ENCODE peak calls at places on chromosomes 4 and X, in eight cellular contexts. C is PC-3, K is uterus, W is astrocyte of the spinal cord, U is GM23338, N is foreskin fibroblast, B is left ventricle myocardium inferior, J is AG04450. R is an unnamed sample.

GRCh38 chr4:1578968-1579833 is 104.9 kb downstream of the FAM53A start:
- DNase-seq in N (peak; percentile 83), U (peak; percentile 68), J (no peak), K (peak; percentile 77), C (peak; percentile 69), W (peak; percentile 33), B (peak; percentile 85), R (peak; percentile 93)

GRCh38 chr4:176236909-176237308 is 32.1 kb downstream of the ASB5 start:
- DNase-seq in U (no peak), B (no peak), K (no peak), C (peak; percentile 55), J (peak; percentile 16), W (no peak), N (no peak), R (no peak)

GRCh38 chr4:85372986-85373385 is 102.0 kb upstream of the ARHGAP24 start:
- DNase-seq in J (no peak), K (no peak), N (no peak), B (no peak), C (no peak), U (no peak), W (no peak), R (no peak)

GRCh38 chr4:20395160-20395773 is 143.6 kb downstream of the SLIT2 start:
- DNase-seq in U (peak; percentile 88), K (no peak), B (no peak), W (no peak), N (no peak), C (peak; percentile 54), J (no peak), R (peak; percentile 5)

GRCh38 chr4:42339935-42340406 is 57.3 kb upstream of the SHISA3 start:
- DNase-seq in B (peak; percentile 72), J (peak; percentile 4), W (peak; percentile 57), K (no peak), C (no peak), N (no peak), U (peak; percentile 33), R (no peak)

GRCh38 chr4:2142630-2143427 is 83.7 kb downstream of the NAT8L start:
- DNase-seq in C (peak; percentile 15), J (no peak), N (no peak), W (peak; percentile 32), K (no peak), U (no peak), B (no peak), R (no peak)

GRCh38 chr4:174490356-174490969 is 31.8 kb downstream of the HPGD start:
- DNase-seq in W (peak; percentile 68), U (no peak), K (no peak), N (no peak), C (peak; percentile 5), J (no peak), B (no peak), R (no peak)

GRCh38 chr4:7812921-7813320 is 126.7 kb downstream of the AFAP1 start:
- DNase-seq in N (no peak), J (no peak), U (no peak), K (no peak), W (no peak), B (no peak), C (no peak), R (no peak)

GRCh38 chr4:140829825-140830224 is 73.6 kb upstream of the TBC1D9 start:
- DNase-seq in U (no peak), C (no peak), K (no peak), B (no peak), N (no peak), J (no peak), W (no peak), R (peak; percentile 21)

GRCh38 chr4:70863099-70863790 is 23.6 kb upstream of the GRSF1 start:
- DNase-seq in J (no peak), B (no peak), U (no peak), W (no peak), K (no peak), C (no peak), N (no peak), R (peak; percentile 28)

DNA sequence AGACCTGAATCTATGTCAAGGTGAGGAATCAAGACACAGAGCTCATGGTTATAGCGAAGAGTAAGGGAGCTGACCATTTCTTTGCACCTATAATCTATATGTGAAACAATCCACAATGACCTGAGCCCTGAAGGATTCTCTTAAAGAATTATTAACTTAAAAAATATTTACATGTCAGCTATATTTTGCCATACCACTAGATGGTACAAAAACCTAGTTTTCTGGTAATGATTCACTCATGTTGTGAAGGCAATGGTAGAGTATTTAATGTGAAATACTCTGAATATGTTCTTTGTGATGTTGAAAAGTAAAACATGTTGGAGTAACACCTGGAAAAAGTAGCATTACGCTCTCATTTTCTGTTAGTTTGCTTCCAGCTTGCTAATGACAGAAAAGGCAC is 40.0 kb downstream of the VGLL1 start:
- DNase-seq in N (no peak), J (no peak), B (no peak), C (peak; percentile 43), U (no peak), W (no peak), K (no peak), R (peak; percentile 4)
- TF ChIP-seq CTCF in N (no peak), J (no peak), B (no peak), C (peak; percentile 57), U (no peak), W (no peak), K (no peak), R (no peak)

GRCh38 chr4:170259631-170260153 is 169.9 kb upstream of the AADAT start:
- DNase-seq in B (peak; percentile 18), J (peak; percentile 6), W (peak; percentile 86), K (peak; percentile 22), N (peak; percentile 26), C (peak; percentile 92), U (peak; percentile 99), R (peak; percentile 65)
- TF ChIP-seq CTCF in B (peak; percentile 68), J (peak; percentile 53), W (peak; percentile 89), K (peak; percentile 52), N (peak; percentile 79), C (peak; percentile 96), U (peak; percentile 100), R (peak; percentile 73)

DNA sequence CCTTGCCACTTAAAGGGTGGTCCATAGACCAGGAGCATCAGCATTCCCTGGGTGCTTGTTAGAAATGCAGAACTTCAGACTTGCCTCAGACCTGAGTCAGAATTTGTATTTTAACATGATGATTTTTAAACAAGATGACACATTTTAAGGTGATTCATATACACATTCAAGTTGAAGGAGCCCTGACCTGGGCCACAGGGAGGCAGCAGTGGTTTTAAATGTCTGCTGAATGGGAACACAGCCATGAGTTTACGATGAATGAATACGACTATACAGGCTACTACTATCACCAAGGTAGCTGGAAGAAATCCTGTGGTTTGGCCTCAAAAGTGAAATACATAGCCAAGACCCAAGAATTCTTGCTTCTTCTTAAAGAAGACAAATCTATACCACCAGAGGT is 2.9 kb downstream of the HDAC8 start:
- DNase-seq in W (peak; percentile 85), U (no peak), C (peak; percentile 90), K (no peak), N (peak; percentile 67), J (no peak), B (no peak), R (no peak)
- TF ChIP-seq CTCF in W (peak; percentile 18), U (no peak), C (peak; percentile 57), K (no peak), N (no peak), J (peak; percentile 31), B (no peak), R (no peak)

GRCh38 chr4:34723606-34724005 is 1520.7 kb downstream of the ARAP2 start:
- DNase-seq in C (no peak), B (no peak), W (no peak), N (peak; percentile 29), U (no peak), J (no peak), K (no peak), R (no peak)

GRCh38 chr4:34721835-34722234 is 1522.5 kb downstream of the ARAP2 start:
- DNase-seq in B (no peak), N (no peak), C (no peak), W (no peak), J (no peak), U (no peak), K (no peak), R (no peak)

DNA sequence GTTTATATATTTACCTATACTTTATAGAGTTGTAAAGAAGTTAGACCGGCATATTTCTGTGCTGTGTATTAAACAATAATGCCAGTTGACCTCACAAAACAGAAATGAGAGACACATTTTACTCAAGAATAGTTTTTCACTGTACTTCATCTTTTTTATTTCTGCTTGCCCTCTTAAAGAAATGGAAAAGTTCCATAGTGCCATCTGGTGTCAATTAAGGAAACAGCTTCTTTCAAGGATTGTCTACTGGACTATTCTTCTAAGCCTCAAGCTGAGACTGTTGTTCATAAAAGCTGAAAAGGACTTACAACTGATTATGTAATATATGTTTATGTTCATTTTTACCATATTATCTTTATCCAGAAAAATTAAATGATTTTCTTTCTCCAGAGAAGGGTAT is 1523.8 kb downstream of the ARAP2 start:
- DNase-seq in C (peak; percentile 55), B (no peak), K (no peak), J (no peak), N (peak; percentile 36), U (peak; percentile 67), W (peak; percentile 68), R (peak; percentile 3)
- TF ChIP-seq CTCF in C (peak; percentile 63), B (peak; percentile 41), K (no peak), J (peak; percentile 42), N (peak; percentile 27), U (peak; percentile 64), W (peak; percentile 54), R (peak; percentile 23)

R was measured in GM20000.